ENCODE peak calls at places on chromosomes 3 and 15, in six cellular contexts. I is ACHN; K is brain microvascular endothelial cell; Y is CD4-positive, alpha-beta T cell; D is Calu3; T is cardiac muscle cell. N is an unnamed sample.

GRCh38 chr3:37773471-37773870 is 88.2 kb upstream of the CTDSPL start:
- DNase-seq in Y (no peak), T (no peak), I (no peak), K (no peak), D (no peak), N (no peak)

GRCh38 chr3:149343951-149344350 is 10.5 kb upstream of the TM4SF18 start:
- DNase-seq in K (no peak), Y (no peak), I (no peak), T (no peak), D (peak), N (no peak)

GRCh38 chr3:13644341-13645082 is 95.6 kb downstream of the FBLN2 start:
- DNase-seq in Y (no peak), T (peak), I (no peak), K (no peak), D (no peak), N (no peak)

GRCh38 chr3:69212411-69213160 is 90.2 kb upstream of the LMOD3 start:
- DNase-seq in Y (no peak), K (peak), T (peak), I (peak), D (peak), N (no peak)

GRCh38 chr3:68206524-68207117 is 552.2 kb upstream of the SUCLG2 start:
- DNase-seq in I (peak), K (no peak), Y (no peak), D (no peak), T (no peak), N (no peak)

GRCh38 chr3:141952611-141953010 is 76.2 kb downstream of the ATP1B3 start:
- DNase-seq in D (no peak), K (no peak), I (no peak), Y (no peak), T (no peak), N (no peak)

GRCh38 chr3:14405120-14405885 is 2.9 kb downstream of the SLC6A6 start:
- DNase-seq in Y (no peak), D (no peak), I (peak), K (no peak), T (peak), N (no peak)

GRCh38 chr3:28940530-28940929 is 340.3 kb upstream of the RBMS3 start:
- DNase-seq in D (no peak), I (peak), Y (no peak), K (peak), T (peak), N (no peak)

GRCh38 chr15:82875411-82876003 is 66.1 kb downstream of the WHAMM start:
- DNase-seq in I (peak), D (no peak), K (peak), T (no peak), Y (no peak), N (no peak)

GRCh38 chr3:151766454-151766853 is 32.7 kb downstream of the AADACL2 start:
- DNase-seq in Y (no peak), T (peak), K (peak), D (no peak), I (no peak), N (no peak)